ENCODE peak calls at places on chromosomes 5 and 9, in seven cellular contexts. I is Panc1; C is stimulated activated CD8-positive, alpha-beta memory T cell treated with anti-CD3 and anti-CD28 coated beads, Interleukin-7, amount 100 ng/mL, for 1 hour; U is islet precursor cell; T is H9; F is left lung; N is CD8-positive, alpha-beta memory T cell. G is an unnamed sample.

GRCh38 chr9:116368680-116369079 is 215.1 kb downstream of the PAPPA start:
- DNase-seq in U (no peak), I (no peak), F (no peak), T (no peak), C (no peak), N (no peak), G (no peak)

GRCh38 chr9:3180696-3181048 is 336.8 kb upstream of the PUM3 start:
- DNase-seq in C (no peak), U (no peak), N (no peak), T (no peak), F (no peak), I (no peak), G (no peak)

GRCh38 chr9:121765021-121765950 is 113.9 kb downstream of the DAB2IP start:
- DNase-seq in F (no peak), U (no peak), I (no peak), C (no peak), N (no peak), T (no peak), G (no peak)

GRCh38 chr5:14237313-14238086 is 94.4 kb downstream of the TRIO start:
- DNase-seq in C (no peak), F (no peak), T (no peak), U (no peak), I (no peak), N (no peak), G (no peak)

GRCh38 chr5:6201626-6202025 is 176.7 kb downstream of the MED10 start:
- DNase-seq in I (no peak), F (no peak), T (no peak), C (no peak), N (no peak), U (no peak), G (no peak)

GRCh38 chr5:23007226-23007625 is 154.1 kb upstream of the CDH12 start:
- DNase-seq in C (no peak), U (no peak), F (no peak), N (no peak), T (no peak), I (no peak), G (no peak)

GRCh38 chr5:180402716-180403115 is 49.6 kb upstream of the GFPT2 start:
- DNase-seq in U (peak), F (no peak), C (no peak), I (no peak), N (no peak), T (no peak), G (no peak)

GRCh38 chr9:108166509-108166908 is 676.9 kb upstream of the KLF4 start:
- DNase-seq in I (no peak), T (no peak), N (no peak), F (no peak), C (no peak), U (no peak), G (no peak)

GRCh38 chr9:30932226-30932625 is 1452.2 kb upstream of the ACO1 start:
- DNase-seq in N (no peak), F (no peak), U (peak), T (no peak), C (no peak), I (peak), G (no peak)

GRCh38 chr9:96651626-96652025 is 3.5 kb downstream of the PRXL2C start:
- DNase-seq in N (no peak), C (no peak), F (no peak), T (no peak), U (no peak), I (no peak), G (no peak)

GRCh38 chr5:136382791-136383190 is 17.4 kb upstream of the TRPC7 start:
- DNase-seq in T (no peak), N (no peak), C (no peak), U (peak), I (no peak), F (no peak), G (no peak)

GRCh38 chr5:8912106-8912505 is 633.8 kb downstream of the SEMA5A start:
- DNase-seq in I (no peak), U (no peak), T (no peak), N (no peak), F (no peak), C (no peak), G (no peak)

GRCh38 chr9:96008502-96009222 is 133.2 kb downstream of the ERCC6L2 start:
- DNase-seq in N (no peak), C (no peak), T (no peak), U (no peak), I (no peak), F (no peak), G (peak)

GRCh38 chr5:1497271-1497777 is 26.4 kb downstream of the LPCAT1 start:
- DNase-seq in F (no peak), C (no peak), N (no peak), U (no peak), I (no peak), T (no peak), G (no peak)

GRCh38 chr9:120692901-120693573 is 21.2 kb downstream of the MEGF9 start:
- DNase-seq in I (no peak), F (no peak), T (no peak), C (no peak), N (no peak), U (no peak), G (no peak)

GRCh38 chr5:180198208-180198607 is 10.8 kb downstream of the RASGEF1C start:
- DNase-seq in N (no peak), U (no peak), C (no peak), F (no peak), I (no peak), T (no peak), G (no peak)

GRCh38 chr5:61332369-61332745 is 299 bp downstream of the ZSWIM6 start:
- DNase-seq in C (no peak), N (peak), F (peak), T (no peak), I (no peak), U (no peak), G (peak)

GRCh38 chr5:141692919-141693848 is 11.2 kb upstream of the ARAP3 start:
- DNase-seq in N (peak), C (no peak), T (no peak), U (no peak), I (no peak), F (no peak), G (peak)

GRCh38 chr5:172035039-172035438 is 28.6 kb upstream of the FBXW11 start:
- DNase-seq in U (no peak), T (no peak), C (no peak), N (no peak), F (no peak), I (no peak), G (peak)

GRCh38 chr5:141040093-141040762 is 10.9 kb upstream of the PCDHB1 start:
- DNase-seq in N (no peak), I (peak), F (peak), C (no peak), T (peak), U (peak), G (no peak)

GRCh38 chr5:78547731-78548189 is 100.8 kb downstream of the LHFPL2 start:
- DNase-seq in F (peak), T (no peak), U (peak), I (no peak), C (no peak), N (no peak), G (no peak)

GRCh38 chr9:108842610-108843295 is 13.0 kb downstream of the ACTL7B start:
- DNase-seq in F (no peak), T (no peak), U (no peak), I (no peak), C (no peak), N (no peak), G (peak)

GRCh38 chr5:134851307-134851923 is 5.6 kb downstream of the C5orf24 start:
- DNase-seq in I (no peak), U (no peak), T (no peak), F (no peak), N (no peak), C (no peak), G (no peak)

GRCh38 chr5:141973871-141974595 is 5.1 kb downstream of the RNF14 start:
- DNase-seq in F (no peak), C (no peak), T (no peak), U (no peak), I (no peak), N (no peak), G (no peak)

GRCh38 chr9:114364528-114365041 is 23.2 kb downstream of the AKNA start:
- DNase-seq in N (no peak), F (no peak), U (no peak), I (no peak), T (no peak), C (no peak), G (no peak)

GRCh38 chr9:133609311-133610098 is at the start of gene FAM163B:
- DNase-seq in T (peak), F (no peak), N (peak), U (peak), C (no peak), I (no peak), G (peak)

GRCh38 chr5:88831856-88832255 is 51.1 kb downstream of the MEF2C start:
- DNase-seq in N (no peak), C (no peak), F (no peak), I (no peak), U (no peak), T (no peak), G (no peak)

GRCh38 chr5:74798977-74799911 is 32.2 kb downstream of the NSA2 start:
- DNase-seq in N (no peak), F (no peak), I (no peak), U (peak), T (no peak), C (no peak), G (no peak)

GRCh38 chr9:75111019-75111622 is 22.8 kb downstream of the OSTF1 start:
- DNase-seq in F (no peak), N (no peak), I (no peak), T (no peak), C (no peak), U (no peak), G (no peak)

GRCh38 chr5:1384521-1384920 is 39.6 kb upstream of the CLPTM1L start:
- DNase-seq in C (no peak), I (no peak), T (no peak), N (no peak), U (no peak), F (no peak), G (no peak)

G was measured in activated CD4-positive, alpha-beta memory T cell treated with anti-CD3 and anti-CD28 coated beads for 36 hours.